ENCODE peak calls at places on chromosome 6, in five cellular contexts. V is thoracic aorta, U is astrocyte of the cerebellum, Z is right lobe of liver, G is GM12865. D is an unnamed sample.

GRCh38 chr6:17167327-17167979 is 65.6 kb downstream of the STMND1 start:
- DNase-seq in V (no peak), U (no peak), Z (peak; percentile 58), G (peak; percentile 3), D (peak; percentile 41)

GRCh38 chr6:147204060-147204785 is at the start of gene STXBP5:
- DNase-seq in V (no peak), U (no peak), Z (peak; percentile 65), G (peak; percentile 63), D (peak; percentile 57)

GRCh38 chr6:33632603-33633039 is 11.5 kb downstream of the ITPR3 start:
- DNase-seq in V (no peak), U (no peak), Z (no peak), G (peak; percentile 62), D (no peak)

GRCh38 chr6:147507162-147508072 is 1.1 kb upstream of the SAMD5 start:
- DNase-seq in V (no peak), U (no peak), Z (peak; percentile 53), G (no peak), D (peak; percentile 19)

GRCh38 chr6:164129218-164129617 is 714.7 kb downstream of the QKI start:
- DNase-seq in V (no peak), U (no peak), Z (no peak), G (no peak), D (no peak)

GRCh38 chr6:25732468-25733198 is 21.9 kb upstream of the SLC17A4 start:
- DNase-seq in V (no peak), U (no peak), Z (peak; percentile 25), G (no peak), D (no peak)

GRCh38 chr6:64527899-64528298 is 892.3 kb downstream of the PHF3 start:
- DNase-seq in V (no peak), U (no peak), Z (no peak), G (no peak), D (no peak)

GRCh38 chr6:163324928-163325784 is 89.4 kb upstream of the QKI start:
- DNase-seq in V (no peak), U (peak; percentile 27), Z (peak; percentile 52), G (no peak), D (peak; percentile 68)

GRCh38 chr6:158008894-158009891 is 27.5 kb downstream of the SYNJ2 start:
- DNase-seq in V (no peak), U (no peak), Z (peak; percentile 83), G (peak; percentile 42), D (peak; percentile 46)

GRCh38 chr6:52641388-52641787 is 29.5 kb upstream of the TMEM14A start:
- DNase-seq in V (no peak), U (no peak), Z (no peak), G (no peak), D (no peak)

GRCh38 chr6:169205176-169206160 is 48.2 kb downstream of the THBS2 start:
- DNase-seq in V (no peak), U (peak; percentile 80), Z (no peak), G (no peak), D (peak; percentile 75)

GRCh38 chr6:159772196-159772595 is 10.4 kb downstream of the ACAT2 start:
- DNase-seq in V (no peak), U (no peak), Z (no peak), G (no peak), D (no peak)

GRCh38 chr6:40286027-40286426 is 301.1 kb downstream of the LRFN2 start:
- DNase-seq in V (no peak), U (no peak), Z (no peak), G (no peak), D (no peak)

GRCh38 chr6:135686784-135687301 is 164.7 kb upstream of the PDE7B start:
- DNase-seq in V (no peak), U (no peak), Z (no peak), G (no peak), D (peak; percentile 63)

GRCh38 chr6:127980996-127981395 is 80.1 kb upstream of the THEMIS start:
- DNase-seq in V (no peak), U (no peak), Z (no peak), G (no peak), D (no peak)

GRCh38 chr6:139943391-139943790 is 568.9 kb upstream of the CITED2 start:
- DNase-seq in V (no peak), U (peak; percentile 89), Z (no peak), G (no peak), D (peak; percentile 89)

GRCh38 chr6:37535701-37536461 is 36.2 kb upstream of the CCDC167 start:
- DNase-seq in V (no peak), U (no peak), Z (no peak), G (peak; percentile 51), D (no peak)
- TF ChIP-seq CTCF in V (no peak), U (no peak), Z (no peak), G (peak; percentile 31), D (peak; percentile 8)

GRCh38 chr6:168133707-168134398 is 54.8 kb upstream of the FRMD1 start:
- DNase-seq in V (no peak), U (no peak), Z (no peak), G (no peak), D (no peak)
- H3K4me3 ChIP-seq in V (peak overlapping the region; percentile 64), U (no peak overlapping the region), Z (no peak overlapping the region), G (no peak overlapping the region), D (no peak overlapping the region)

DNA sequence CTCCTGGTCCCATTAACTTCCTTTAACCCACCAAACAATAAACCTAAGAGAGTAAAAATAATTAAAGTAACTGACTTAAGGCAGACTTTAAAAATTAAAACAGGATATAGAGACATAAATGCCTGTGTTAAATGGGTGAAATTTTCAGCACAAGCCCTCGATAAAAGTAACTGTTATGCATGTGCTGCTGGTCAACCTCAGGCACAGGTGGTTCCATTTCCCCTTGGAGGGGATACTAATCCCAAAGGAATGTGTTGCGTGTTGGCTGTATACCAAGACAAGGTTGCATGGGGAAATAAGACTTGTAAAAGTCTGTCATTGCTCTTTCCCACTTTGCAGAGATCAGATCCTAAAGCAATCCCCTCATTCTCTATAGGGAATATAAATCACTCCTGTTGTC is 25.8 kb downstream of the HLA-A start:
- DNase-seq in V (no peak), U (no peak), Z (no peak), G (no peak), D (peak; percentile 34)
- TF ChIP-seq CTCF in V (no peak), U (no peak), Z (no peak), G (no peak), D (no peak)

GRCh38 chr6:167826230-167827061 is at the start of gene AFDN:
- DNase-seq in V (no peak), U (no peak), Z (peak; percentile 85), G (peak; percentile 74), D (no peak)
- H3K4me3 ChIP-seq in V (peak within 1 kb of the TSS; percentile 88), U (peak within 1 kb of the TSS; percentile 70), Z (peak within 1 kb of the TSS; percentile 72), G (peak within 1 kb of the TSS; percentile 98), D (peak within 1 kb of the TSS; percentile 84)

DNA sequence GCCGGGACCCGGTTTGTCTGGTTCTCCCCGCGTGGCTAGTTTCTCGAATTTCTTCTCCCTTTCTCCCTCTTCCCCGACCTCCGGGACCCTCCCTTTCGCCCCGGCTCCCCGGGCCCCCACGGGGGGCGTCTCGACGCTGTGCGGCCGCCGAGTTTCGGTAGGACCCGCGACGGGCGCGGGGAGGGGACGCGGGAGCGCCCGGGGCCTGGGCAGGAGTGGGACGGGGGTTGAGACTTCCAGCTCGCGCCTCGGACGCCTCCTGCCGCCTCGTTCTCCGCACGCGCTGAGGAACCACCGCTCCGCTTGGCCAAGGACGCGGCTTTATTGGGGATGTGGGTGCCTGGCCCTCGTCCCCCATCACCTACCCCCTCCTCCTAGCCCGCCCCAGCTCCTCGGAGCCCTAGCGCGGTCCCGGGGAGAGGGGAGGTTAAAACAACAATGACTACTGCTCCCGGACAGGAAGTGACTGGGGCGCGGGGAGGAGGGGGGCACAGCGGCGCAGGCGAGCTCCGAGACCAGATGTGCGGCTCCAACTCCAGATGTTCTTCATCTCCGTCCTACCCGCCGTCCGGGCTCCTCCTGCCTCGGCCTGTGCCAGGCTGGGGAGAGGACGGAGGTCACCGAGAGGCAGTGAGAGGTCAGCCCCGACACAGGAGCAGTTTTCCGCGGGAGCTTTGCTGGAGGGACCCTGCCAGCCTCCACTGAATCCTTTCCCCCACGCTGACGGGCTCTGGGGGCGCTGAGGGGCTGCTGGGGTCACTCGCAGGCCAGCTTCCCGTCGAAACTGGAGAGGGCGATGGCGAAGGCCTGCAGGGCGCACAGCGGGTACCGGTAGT is 910 bp upstream of the TEAD3 start:
- DNase-seq in V (peak; percentile 61), U (no peak), Z (no peak), G (no peak), D (peak; percentile 67)
- TF ChIP-seq CTCF in V (no peak), U (peak; percentile 4), Z (no peak), G (no peak), D (no peak)

GRCh38 chr6:122081921-122082320 is 317.5 kb upstream of the HSF2 start:
- DNase-seq in V (no peak), U (no peak), Z (no peak), G (no peak), D (no peak)
- H3K4me3 ChIP-seq in V (no peak overlapping the region), U (no peak overlapping the region), Z (no peak overlapping the region), G (no peak overlapping the region), D (no peak overlapping the region)

GRCh38 chr6:102114402-102114801 is 720.9 kb downstream of the GRIK2 start:
- DNase-seq in V (no peak), U (no peak), Z (no peak), G (peak; percentile 14), D (no peak)
- TF ChIP-seq CTCF in V (no peak), U (no peak), Z (peak; percentile 21), G (peak; percentile 41), D (peak; percentile 7)

GRCh38 chr6:21259660-21260059 is 333.9 kb upstream of the SOX4 start:
- DNase-seq in V (no peak), U (no peak), Z (no peak), G (no peak), D (no peak)
- H3K4me3 ChIP-seq in V (no peak overlapping the region), U (no peak overlapping the region), Z (no peak overlapping the region), G (no peak overlapping the region), D (no peak overlapping the region)

GRCh38 chr6:131954775-131955107 is 3.6 kb upstream of the CCN2 start:
- DNase-seq in V (peak; percentile 29), U (peak; percentile 99), Z (no peak), G (no peak), D (peak; percentile 99)

GRCh38 chr6:131954099-131954774 is 3.1 kb upstream of the CCN2 start:
- DNase-seq in V (no peak), U (no peak), Z (no peak), G (no peak), D (no peak)

GRCh38 chr6:131952886-131953509 is 1.8 kb upstream of the CCN2 start:
- DNase-seq in V (no peak), U (no peak), Z (no peak), G (no peak), D (no peak)

GRCh38 chr6:131955876-131956275 is 4.7 kb upstream of the CCN2 start:
- DNase-seq in V (no peak), U (no peak), Z (no peak), G (no peak), D (no peak)

GRCh38 chr6:131955192-131955591 is 4.0 kb upstream of the CCN2 start:
- DNase-seq in V (no peak), U (no peak), Z (no peak), G (no peak), D (no peak)
- TF ChIP-seq CTCF in V (no peak), U (no peak), Z (no peak), G (no peak), D (no peak)